ENCODE peak calls at places on chromosomes 11 and 22, in seven cellular contexts. N is dorsolateral prefrontal cortex, T is heart left ventricle, P is cardiac muscle cell, U is stomach, A is astrocyte, X is neural progenitor cell. Y is an unnamed sample. For H3K27me3, the result is how much of the 10 kb centered on the place peaks cover.

GRCh38 chr22:20239951-20240773 is 28.0 kb downstream of the RTN4R start:
- DNase-seq in P (peak), A (no peak), X (peak), U (no peak), T (no peak), N (peak), Y (no peak)

GRCh38 chr22:34639911-34640310 is 426.0 kb upstream of the ISX start:
- DNase-seq in X (no peak), U (no peak), N (no peak), P (no peak), T (no peak), A (no peak), Y (no peak)

GRCh38 chr11:77821349-77821851 is 456 bp downstream of the AAMDC start:
- DNase-seq in A (peak), X (no peak), N (peak), P (peak), U (no peak), T (peak), Y (peak)

GRCh38 chr11:131601586-131601985 is 231.2 kb downstream of the NTM start:
- DNase-seq in A (no peak), U (no peak), X (no peak), P (no peak), T (no peak), N (no peak), Y (no peak)

GRCh38 chr11:9004310-9004945 is 627 bp upstream of the NRIP3 start:
- DNase-seq in N (no peak), P (no peak), T (peak), U (no peak), A (no peak), X (peak), Y (no peak)

GRCh38 chr11:30741039-30741550 is 154.9 kb upstream of the MPPED2 start:
- DNase-seq in X (no peak), N (no peak), T (no peak), P (no peak), U (no peak), A (no peak), Y (peak)

GRCh38 chr22:49657275-49657973 is 170.2 kb downstream of the BRD1 start:
- DNase-seq in P (no peak), U (peak), X (no peak), A (no peak), N (no peak), T (peak), Y (no peak)

GRCh38 chr11:96778272-96778671 is 388.5 kb downstream of the JRKL start:
- DNase-seq in A (no peak), N (no peak), P (no peak), U (no peak), T (no peak), X (no peak), Y (peak)

GRCh38 chr11:108733479-108734116 is 68.7 kb downstream of the DDX10 start:
- DNase-seq in T (no peak), P (peak), U (no peak), A (peak), N (no peak), X (no peak), Y (peak)

GRCh38 chr11:28342704-28343103 is 234.5 kb downstream of the METTL15 start:
- DNase-seq in N (no peak), T (no peak), A (peak), X (no peak), U (no peak), P (peak), Y (no peak)

GRCh38 chr11:114398303-114398920 is 1.9 kb downstream of the C11orf71 start:
- DNase-seq in X (no peak), P (no peak), N (no peak), A (no peak), U (no peak), T (no peak), Y (no peak)

GRCh38 chr22:43199541-43199940 is 12.6 kb upstream of the TTLL12 start:
- DNase-seq in T (peak), A (no peak), X (no peak), U (no peak), N (no peak), P (no peak), Y (no peak)

GRCh38 chr11:112345166-112345565 is 84.5 kb upstream of the PLET1 start:
- DNase-seq in P (no peak), N (no peak), T (no peak), X (no peak), U (no peak), A (no peak), Y (no peak)

DNA sequence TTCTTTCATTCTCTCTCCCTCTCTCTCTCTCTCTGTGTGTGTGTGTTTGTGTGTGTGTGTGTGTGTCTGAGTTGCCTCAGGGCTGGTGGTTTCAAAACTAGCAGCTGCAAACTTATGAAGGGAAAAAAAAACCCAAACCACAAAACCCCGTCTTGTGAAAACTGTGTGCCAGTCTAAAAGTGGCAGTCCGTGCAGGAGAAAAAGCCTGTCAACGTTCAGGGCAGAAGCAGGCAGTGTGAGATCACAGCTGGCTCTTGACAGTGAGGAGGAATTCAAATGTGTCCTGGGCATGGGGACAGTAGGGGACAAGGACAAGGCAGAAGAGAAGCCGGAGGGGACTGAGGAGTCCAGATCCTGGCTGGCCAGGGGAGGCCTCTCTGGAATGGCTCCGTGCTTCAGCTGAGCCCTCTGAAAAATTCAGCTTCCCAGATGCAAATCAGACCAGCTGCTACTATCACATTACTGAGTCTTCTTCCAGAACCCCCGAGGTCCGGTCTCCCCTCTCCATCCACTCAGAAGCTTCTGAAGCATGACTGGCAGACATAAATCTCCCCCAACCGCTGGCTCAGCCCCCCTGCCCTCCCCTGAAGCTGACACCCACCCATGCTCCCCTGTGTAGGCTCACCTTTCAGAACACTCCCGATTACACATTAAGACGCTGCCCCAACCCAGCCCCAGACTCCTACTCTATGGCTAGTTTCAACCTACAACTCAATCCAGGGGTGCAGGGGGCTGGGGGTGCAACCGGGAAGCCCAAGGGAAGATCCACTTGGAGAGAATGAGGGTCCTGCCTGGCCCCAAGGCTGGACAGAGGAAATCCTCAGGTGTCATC is 32.0 kb downstream of the FLI1 start:
- DNase-seq in X (no peak), U (no peak), N (no peak), P (peak), T (no peak), A (peak), Y (peak)
- H3K27ac ChIP-seq in X (no peak), U (peak), N (no peak), P (no peak), T (peak), A (no peak), Y (no peak)

GRCh38 chr11:106331163-106331562 is 253.7 kb downstream of the AASDHPPT start:
- DNase-seq in A (peak), P (no peak), U (no peak), X (no peak), T (no peak), N (no peak), Y (peak)

GRCh38 chr11:106326087-106326486 is 248.6 kb downstream of the AASDHPPT start:
- DNase-seq in X (no peak), N (no peak), T (no peak), P (no peak), A (no peak), U (no peak), Y (no peak)

GRCh38 chr11:106327134-106327533 is 249.7 kb downstream of the AASDHPPT start:
- DNase-seq in N (no peak), U (no peak), A (no peak), T (no peak), P (no peak), X (no peak), Y (no peak)

GRCh38 chr11:106333678-106334077 is 256.2 kb downstream of the AASDHPPT start:
- DNase-seq in P (no peak), X (no peak), U (no peak), T (no peak), N (no peak), A (no peak), Y (no peak)

GRCh38 chr11:106329273-106330018 is 252.0 kb downstream of the AASDHPPT start:
- DNase-seq in N (no peak), T (no peak), U (no peak), P (no peak), A (peak), X (no peak), Y (no peak)
- TF ChIP-seq CTCF in N (no peak), T (no peak), U (no peak), P (peak), A (no peak), X (no peak), Y (peak)

GRCh38 chr22:22125028-22125578 is 119.5 kb upstream of the VPREB1 start:
- DNase-seq in T (no peak), P (no peak), U (no peak), N (no peak), A (no peak), X (peak), Y (no peak)

GRCh38 chr22:22123960-22124278 is 120.7 kb upstream of the VPREB1 start:
- DNase-seq in A (no peak), X (no peak), P (no peak), T (no peak), U (no peak), N (no peak), Y (no peak)

GRCh38 chr22:22124374-22124773 is 120.2 kb upstream of the VPREB1 start:
- DNase-seq in T (no peak), U (no peak), N (no peak), P (no peak), A (no peak), X (no peak), Y (no peak)

GRCh38 chr22:22122348-22123117 is 122.1 kb upstream of the VPREB1 start:
- DNase-seq in T (no peak), U (no peak), N (no peak), A (no peak), X (no peak), P (no peak), Y (no peak)

DNA sequence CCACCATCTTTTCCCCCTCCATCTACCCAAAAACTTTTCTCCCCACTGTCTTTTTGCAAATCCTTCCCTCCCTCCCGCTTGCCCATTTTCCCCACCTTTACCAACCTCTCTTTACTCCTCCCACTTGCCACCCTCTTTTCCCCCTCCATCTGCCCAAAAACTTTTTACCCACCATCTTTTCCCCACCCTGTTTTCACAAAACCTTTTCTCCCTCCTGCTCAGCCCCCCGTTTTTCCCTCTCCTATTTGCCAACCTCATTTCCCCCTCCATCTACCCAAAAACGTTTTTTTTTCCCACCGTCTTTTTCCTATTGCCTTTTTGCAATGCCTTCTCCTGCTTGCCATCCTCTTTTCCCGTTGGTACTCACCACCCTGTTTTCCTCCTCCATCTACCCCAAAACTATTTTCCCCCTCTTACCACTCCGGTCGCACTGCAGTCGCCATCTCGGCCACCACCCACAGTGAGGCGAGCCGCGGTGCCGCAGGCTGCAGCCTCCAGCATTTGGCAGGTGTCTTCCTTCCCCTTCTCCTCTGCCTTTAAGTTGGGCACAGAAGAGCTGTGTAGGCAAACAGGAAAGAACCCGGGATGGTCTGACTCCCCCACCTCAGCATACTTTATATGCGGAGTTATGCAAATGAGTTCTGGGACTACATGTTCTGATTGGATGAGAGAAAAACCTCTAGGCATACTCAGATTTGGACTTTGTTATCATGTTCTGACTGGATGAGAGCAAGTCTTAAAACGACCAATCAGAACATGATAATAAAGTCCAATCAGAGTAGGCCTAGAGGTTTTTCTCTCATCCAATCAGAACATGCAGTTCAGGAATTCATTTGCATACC is 121.2 kb upstream of the VPREB1 start:
- DNase-seq in P (no peak), A (no peak), X (no peak), N (no peak), T (no peak), U (no peak), Y (no peak)
- H3K27me3 ChIP-seq in P (half or more), A (under half), X (half or more), N (under half), T (under half), U (half or more), Y (under half)

GRCh38 chr11:116879789-116880402 is 42.5 kb upstream of the APOA1 start:
- DNase-seq in A (peak), T (no peak), N (no peak), U (no peak), P (peak), X (peak), Y (peak)
- H3K27ac ChIP-seq in A (no peak), T (no peak), N (peak), U (no peak), P (no peak), X (no peak), Y (no peak)

GRCh38 chr11:61445535-61445934 is 15.6 kb downstream of the SDHAF2 start:
- DNase-seq in N (no peak), A (no peak), P (no peak), U (no peak), T (no peak), X (no peak), Y (no peak)

GRCh38 chr11:61446211-61446651 is 16.3 kb downstream of the SDHAF2 start:
- DNase-seq in P (peak), X (peak), T (peak), N (peak), U (peak), A (peak), Y (peak)

GRCh38 chr11:61452825-61453224 is 22.9 kb downstream of the SDHAF2 start:
- DNase-seq in X (no peak), U (no peak), T (no peak), A (no peak), P (no peak), N (no peak), Y (no peak)

GRCh38 chr11:61447601-61448551 is 18.0 kb downstream of the SDHAF2 start:
- DNase-seq in N (no peak), U (no peak), A (no peak), T (no peak), X (no peak), P (no peak), Y (peak)

GRCh38 chr11:61448552-61448927 is 18.6 kb downstream of the SDHAF2 start:
- DNase-seq in A (no peak), U (no peak), X (no peak), N (no peak), P (no peak), T (no peak), Y (no peak)
- TF ChIP-seq CTCF in A (no peak), U (no peak), X (no peak), N (no peak), P (no peak), T (no peak), Y (no peak)

GRCh38 chr22:39546064-39546365 is 13.5 kb upstream of the RPS19BP1 start:
- DNase-seq in P (no peak), U (no peak), A (no peak), T (no peak), N (no peak), X (no peak), Y (no peak)
- H3K27me3 ChIP-seq in P (under half), U (half or more), A (under half), T (under half), N (under half), X (half or more), Y (under half)

GRCh38 chr22:46775789-46776485 is 13.5 kb downstream of the TBC1D22A start:
- DNase-seq in N (no peak), P (no peak), T (no peak), U (no peak), A (no peak), X (no peak), Y (no peak)
- H3K27ac ChIP-seq in N (peak), P (no peak), T (no peak), U (peak), A (no peak), X (no peak), Y (no peak)

Y was measured in foreskin keratinocyte.